ENCODE peak calls at places on chromosomes 2 and 18, in five cellular contexts. J, D, F, C and L are unnamed samples.

GRCh38 chr18:5418985-5419495 is 123.5 kb upstream of the ZBTB14 start:
- DNase-seq in J (no peak), D (no peak), F (no peak), C (no peak), L (no peak)

GRCh38 chr2:129050116-129050515 is 731.4 kb upstream of the HS6ST1 start:
- DNase-seq in J (no peak), D (no peak), F (no peak), C (no peak), L (no peak)

GRCh38 chr2:83055338-83056010 is 1403.6 kb downstream of the SUCLG1 start:
- DNase-seq in J (no peak), D (peak), F (no peak), C (no peak), L (peak)

GRCh38 chr2:314561-315336 is 26.9 kb upstream of the ALKAL2 start:
- DNase-seq in J (no peak), D (no peak), F (no peak), C (no peak), L (no peak)

GRCh38 chr2:66432801-66433694 is 1.9 kb upstream of the MEIS1 start:
- DNase-seq in J (no peak), D (peak), F (peak), C (peak), L (peak)

GRCh38 chr2:11553661-11554429 is 20.0 kb downstream of the GREB1 start:
- DNase-seq in J (no peak), D (no peak), F (no peak), C (no peak), L (peak)

GRCh38 chr18:44601447-44601846 is 79.2 kb upstream of the SETBP1 start:
- DNase-seq in J (no peak), D (peak), F (no peak), C (no peak), L (peak)

GRCh38 chr2:145194671-145195070 is 674.8 kb upstream of the ZEB2 start:
- DNase-seq in J (no peak), D (no peak), F (no peak), C (no peak), L (peak)

GRCh38 chr2:25377822-25378421 is 36.2 kb upstream of the DNMT3A start:
- DNase-seq in J (no peak), D (no peak), F (no peak), C (no peak), L (no peak)

GRCh38 chr2:9052821-9053533 is 49.5 kb upstream of the MBOAT2 start:
- DNase-seq in J (no peak), D (no peak), F (no peak), C (no peak), L (no peak)

GRCh38 chr2:26852405-26853348 is 4.7 kb downstream of the DPYSL5 start:
- DNase-seq in J (no peak), D (no peak), F (peak), C (no peak), L (no peak)

GRCh38 chr2:49770919-49771318 is 616.6 kb upstream of the FSHR start:
- DNase-seq in J (no peak), D (no peak), F (peak), C (peak), L (no peak)

GRCh38 chr2:16656087-16656486 is 9.5 kb downstream of the CYRIA start:
- DNase-seq in J (no peak), D (no peak), F (no peak), C (no peak), L (no peak)

GRCh38 chr2:62333961-62334360 is 138.0 kb downstream of the B3GNT2 start:
- DNase-seq in J (no peak), D (no peak), F (no peak), C (no peak), L (no peak)

GRCh38 chr2:55560855-55561254 is 41.3 kb downstream of the CFAP36 start:
- DNase-seq in J (no peak), D (no peak), F (no peak), C (no peak), L (no peak)

GRCh38 chr2:157056200-157056676 is 201.3 kb upstream of the GALNT5 start:
- DNase-seq in J (no peak), D (peak), F (no peak), C (no peak), L (peak)

GRCh38 chr2:200741468-200742202 is 70.1 kb upstream of the BZW1 start:
- DNase-seq in J (no peak), D (no peak), F (no peak), C (no peak), L (no peak)

GRCh38 chr2:231563378-231563961 is 29.2 kb upstream of the TEX44 start:
- DNase-seq in J (peak), D (peak), F (peak), C (peak), L (peak)

GRCh38 chr2:232362174-232362913 is 16.2 kb upstream of the ALPP start:
- DNase-seq in J (no peak), D (no peak), F (no peak), C (no peak), L (no peak)

GRCh38 chr2:148614332-148615049 is 30.1 kb upstream of the EPC2 start:
- DNase-seq in J (no peak), D (no peak), F (no peak), C (peak), L (peak)

GRCh38 chr18:58638446-58638845 is 9.6 kb upstream of the ALPK2 start:
- DNase-seq in J (no peak), D (no peak), F (no peak), C (no peak), L (no peak)

GRCh38 chr2:137677466-137677865 is 286.8 kb upstream of the HNMT start:
- DNase-seq in J (no peak), D (no peak), F (no peak), C (no peak), L (no peak)

GRCh38 chr2:62305421-62306176 is 109.7 kb downstream of the B3GNT2 start:
- DNase-seq in J (peak), D (no peak), F (no peak), C (peak), L (peak)

GRCh38 chr2:237359894-237360780 is 53.8 kb downstream of the COL6A3 start:
- DNase-seq in J (no peak), D (no peak), F (no peak), C (no peak), L (no peak)

GRCh38 chr2:187552959-187553681 is 1.1 kb downstream of the TFPI start:
- DNase-seq in J (no peak), D (peak), F (no peak), C (peak), L (peak)

GRCh38 chr18:26002375-26002774 is 88.0 kb downstream of the SS18 start:
- DNase-seq in J (no peak), D (no peak), F (no peak), C (no peak), L (no peak)

GRCh38 chr2:49261791-49262190 is 107.5 kb upstream of the FSHR start:
- DNase-seq in J (no peak), D (no peak), F (no peak), C (no peak), L (no peak)

GRCh38 chr2:100654611-100655010 is 91.8 kb downstream of the PDCL3 start:
- DNase-seq in J (no peak), D (no peak), F (no peak), C (no peak), L (no peak)

GRCh38 chr2:148594216-148594615 is 50.3 kb upstream of the EPC2 start:
- DNase-seq in J (no peak), D (no peak), F (no peak), C (no peak), L (no peak)